ENCODE peak calls at places on chromosome 1, in nine cellular contexts. B is HEK293T; N is T-helper 17 cell; U is NCI-H1930; S is stimulated activated CD8-positive, alpha-beta memory T cell treated with anti-CD3 and anti-CD28 coated beads, Interleukin-2, amount 100 ng/mL, for 1 hour; O is T-helper 2 cell; G is colonic mucosa; W is Peyer's patch; M is T-helper 1 cell. A is an unnamed sample.

GRCh38 chr1:214928574-214928973 is 154.0 kb upstream of the KCNK2 start:
- DNase-seq in B (no peak), N (no peak), U (no peak), S (no peak), O (no peak), G (no peak), W (no peak), M (no peak), A (no peak)

GRCh38 chr1:46188295-46189030 is 9.8 kb downstream of the POMGNT1 start:
- DNase-seq in B (no peak), N (no peak), U (no peak), S (no peak), O (no peak), G (peak), W (no peak), M (no peak), A (no peak)

GRCh38 chr1:110211503-110212164 is 1.5 kb downstream of the KCNC4 start:
- DNase-seq in B (no peak), N (peak), U (no peak), S (no peak), O (peak), G (no peak), W (no peak), M (peak), A (no peak)

GRCh38 chr1:153985341-153985912 is 712 bp downstream of the RAB13 start:
- DNase-seq in B (no peak), N (no peak), U (no peak), S (no peak), O (no peak), G (no peak), W (no peak), M (no peak), A (no peak)

GRCh38 chr1:181043025-181043880 is 9.5 kb downstream of the MR1 start:
- DNase-seq in B (no peak), N (no peak), U (no peak), S (no peak), O (no peak), G (peak), W (peak), M (no peak), A (no peak)

GRCh38 chr1:212950243-212951057 is at the start of gene VASH2:
- DNase-seq in B (peak), N (peak), U (peak), S (no peak), O (peak), G (peak), W (peak), M (peak), A (peak)

GRCh38 chr1:204294371-204294770 is 65.4 kb downstream of the PLEKHA6 start:
- DNase-seq in B (no peak), N (no peak), U (no peak), S (no peak), O (no peak), G (no peak), W (no peak), M (no peak), A (no peak)

GRCh38 chr1:29991025-29991424 is 732.4 kb downstream of the MATN1 start:
- DNase-seq in B (no peak), N (no peak), U (no peak), S (no peak), O (no peak), G (peak), W (peak), M (no peak), A (no peak)

GRCh38 chr1:38558476-38559179 is 300.9 kb downstream of the RRAGC start:
- DNase-seq in B (no peak), N (no peak), U (no peak), S (no peak), O (no peak), G (no peak), W (peak), M (no peak), A (no peak)

GRCh38 chr1:240189386-240189989 is 97.8 kb downstream of the FMN2 start:
- DNase-seq in B (peak), N (no peak), U (peak), S (no peak), O (no peak), G (peak), W (peak), M (no peak), A (no peak)

GRCh38 chr1:225253784-225254183 is 174.1 kb downstream of the LBR start:
- DNase-seq in B (no peak), N (no peak), U (no peak), S (no peak), O (no peak), G (no peak), W (no peak), M (no peak), A (no peak)

GRCh38 chr1:59113876-59114457 is 182.9 kb upstream of the FGGY start:
- DNase-seq in B (no peak), N (no peak), U (no peak), S (no peak), O (no peak), G (no peak), W (no peak), M (no peak), A (no peak)

GRCh38 chr1:11157867-11158266 is 31.3 kb upstream of the ANGPTL7 start:
- DNase-seq in B (no peak), N (no peak), U (no peak), S (no peak), O (no peak), G (no peak), W (no peak), M (no peak), A (no peak)

GRCh38 chr1:8481650-8482380 is 163.9 kb downstream of the SLC45A1 start:
- DNase-seq in B (no peak), N (no peak), U (no peak), S (no peak), O (no peak), G (no peak), W (no peak), M (no peak), A (no peak)

GRCh38 chr1:54543729-54544496 is 4.1 kb upstream of the ACOT11 start:
- DNase-seq in B (no peak), N (no peak), U (no peak), S (no peak), O (no peak), G (no peak), W (no peak), M (no peak), A (no peak)

GRCh38 chr1:27589841-27590426 is 14.0 kb downstream of the AHDC1 start:
- DNase-seq in B (no peak), N (no peak), U (no peak), S (no peak), O (no peak), G (no peak), W (no peak), M (no peak), A (no peak)

GRCh38 chr1:53278294-53278693 is 40.0 kb upstream of the MAGOH start:
- DNase-seq in B (peak), N (peak), U (no peak), S (peak), O (peak), G (peak), W (peak), M (peak), A (peak)

GRCh38 chr1:15345711-15346355 is 63.9 kb upstream of the EFHD2 start:
- DNase-seq in B (no peak), N (no peak), U (no peak), S (peak), O (no peak), G (peak), W (peak), M (peak), A (peak)

GRCh38 chr1:55049914-55050278 is 10.5 kb downstream of the PCSK9 start:
- DNase-seq in B (no peak), N (no peak), U (no peak), S (no peak), O (no peak), G (no peak), W (peak), M (no peak), A (no peak)

GRCh38 chr1:226657788-226658537 is 81.1 kb downstream of the ITPKB start:
- DNase-seq in B (no peak), N (no peak), U (no peak), S (no peak), O (no peak), G (no peak), W (no peak), M (no peak), A (no peak)

GRCh38 chr1:187655163-187655562 is 826.4 kb downstream of the PLA2G4A start:
- DNase-seq in B (no peak), N (no peak), U (no peak), S (no peak), O (no peak), G (no peak), W (no peak), M (no peak), A (no peak)

GRCh38 chr1:4801192-4801924 is 146.9 kb downstream of the AJAP1 start:
- DNase-seq in B (no peak), N (no peak), U (no peak), S (no peak), O (no peak), G (peak), W (peak), M (no peak), A (no peak)

GRCh38 chr1:179447489-179447888 is 81.7 kb downstream of the AXDND1 start:
- DNase-seq in B (peak), N (no peak), U (no peak), S (no peak), O (no peak), G (peak), W (no peak), M (no peak), A (no peak)

GRCh38 chr1:226551299-226551698 is 2.7 kb downstream of the STUM start:
- DNase-seq in B (no peak), N (no peak), U (no peak), S (no peak), O (no peak), G (peak), W (peak), M (no peak), A (no peak)

GRCh38 chr1:205373022-205373421 is 16.3 kb upstream of the KLHDC8A start:
- DNase-seq in B (no peak), N (no peak), U (no peak), S (no peak), O (no peak), G (no peak), W (no peak), M (no peak), A (no peak)

GRCh38 chr1:6727535-6727934 is 25.9 kb upstream of the DNAJC11 start:
- DNase-seq in B (peak), N (peak), U (peak), S (peak), O (peak), G (peak), W (peak), M (peak), A (no peak)

GRCh38 chr1:66947267-66947666 is 22.5 kb downstream of the MIER1 start:
- DNase-seq in B (no peak), N (no peak), U (no peak), S (no peak), O (no peak), G (no peak), W (no peak), M (no peak), A (no peak)